ENCODE peak calls at places on chromosomes 4 and X, in five cellular contexts. Q, C, F, R and K are unnamed samples.

GRCh38 chr4:123114915-123115756 is 192.7 kb upstream of the NUDT6 start:
- DNase-seq in F (no peak), R (no peak), Q (no peak), C (no peak), K (no peak)

GRCh38 chrX:44898411-44899221 is 25.6 kb downstream of the KDM6A start:
- DNase-seq in C (no peak), Q (peak), R (no peak), F (peak), K (no peak)

GRCh38 chr4:147371661-147372060 is 109.2 kb upstream of the EDNRA start:
- DNase-seq in R (no peak), F (peak), C (peak), Q (peak), K (no peak)

GRCh38 chr4:22762548-22762947 is 69.8 kb downstream of the GBA3 start:
- DNase-seq in C (no peak), Q (no peak), R (no peak), F (no peak), K (no peak)

GRCh38 chrX:69229436-69229835 is 64.2 kb upstream of the PJA1 start:
- DNase-seq in R (peak), F (peak), Q (peak), C (peak), K (peak)

GRCh38 chr4:52250124-52250523 is 199.0 kb downstream of the SPATA18 start:
- DNase-seq in C (peak), Q (no peak), R (no peak), F (peak), K (no peak)

GRCh38 chr4:172042714-172043114 is 229.5 kb downstream of the GALNTL6 start:
- DNase-seq in R (no peak), C (no peak), Q (peak), F (no peak), K (no peak)

GRCh38 chr4:43331226-43332078 is 438.9 kb downstream of the GRXCR1 start:
- DNase-seq in F (peak), R (no peak), C (peak), Q (peak), K (no peak)

GRCh38 chrX:9153299-9153698 is 119.4 kb upstream of the FAM9B start:
- DNase-seq in C (peak), F (peak), Q (peak), R (no peak), K (no peak)

GRCh38 chrX:23884427-23885024 is 23.2 kb downstream of the APOO start:
- DNase-seq in R (no peak), Q (peak), C (no peak), F (no peak), K (no peak)

GRCh38 chr4:165721815-165722214 is 151.2 kb upstream of the TLL1 start:
- DNase-seq in C (no peak), Q (no peak), F (no peak), R (no peak), K (no peak)

GRCh38 chr4:141427726-141428296 is 207.1 kb downstream of the ZNF330 start:
- DNase-seq in R (no peak), F (no peak), Q (peak), C (no peak), K (no peak)

GRCh38 chr4:177047070-177047850 is 254.5 kb upstream of the VEGFC start:
- DNase-seq in R (peak), Q (peak), F (peak), C (peak), K (no peak)

GRCh38 chr4:180828455-180829018 is 1414.7 kb upstream of the TENM3 start:
- DNase-seq in C (peak), R (peak), F (peak), Q (peak), K (peak)

GRCh38 chr4:61556277-61556676 is 356.2 kb downstream of the ADGRL3 start:
- DNase-seq in R (no peak), C (peak), F (no peak), Q (no peak), K (no peak)

GRCh38 chr4:167014944-167015343 is 219.3 kb downstream of the SPOCK3 start:
- DNase-seq in F (no peak), Q (no peak), R (no peak), C (no peak), K (no peak)

GRCh38 chr4:167021545-167022155 is 212.6 kb downstream of the SPOCK3 start:
- DNase-seq in F (peak), Q (peak), C (peak), R (peak), K (no peak)

GRCh38 chr4:167025651-167026050 is 208.6 kb downstream of the SPOCK3 start:
- DNase-seq in R (no peak), C (no peak), Q (peak), F (no peak), K (no peak)

GRCh38 chr4:167023359-167023925 is 210.9 kb downstream of the SPOCK3 start:
- DNase-seq in F (peak), R (no peak), C (no peak), Q (peak), K (no peak)

DNA sequence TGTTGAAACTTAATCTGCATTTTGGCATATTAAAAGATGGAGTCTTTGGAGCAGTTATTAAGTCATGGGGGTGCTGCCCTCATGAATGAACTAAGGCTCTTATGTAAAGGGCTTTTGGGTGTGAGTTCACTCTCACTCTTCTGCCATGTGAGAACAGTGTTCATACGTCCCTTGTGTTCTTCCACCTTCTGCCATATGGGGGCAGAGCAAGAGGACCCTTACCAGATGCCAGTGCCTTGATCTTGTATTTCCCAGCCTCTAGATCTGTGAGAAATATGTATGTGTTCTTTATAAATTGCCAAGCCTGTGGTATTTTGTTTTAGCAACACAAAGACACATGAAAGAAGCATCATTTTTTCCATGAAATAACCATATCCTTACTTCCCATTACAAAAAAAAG is 213.9 kb downstream of the SPOCK3 start:
- DNase-seq in Q (no peak), C (peak), R (no peak), F (peak), K (no peak)
- TF ChIP-seq CTCF in Q (peak), C (peak), R (no peak), F (peak), K (no peak)

DNA sequence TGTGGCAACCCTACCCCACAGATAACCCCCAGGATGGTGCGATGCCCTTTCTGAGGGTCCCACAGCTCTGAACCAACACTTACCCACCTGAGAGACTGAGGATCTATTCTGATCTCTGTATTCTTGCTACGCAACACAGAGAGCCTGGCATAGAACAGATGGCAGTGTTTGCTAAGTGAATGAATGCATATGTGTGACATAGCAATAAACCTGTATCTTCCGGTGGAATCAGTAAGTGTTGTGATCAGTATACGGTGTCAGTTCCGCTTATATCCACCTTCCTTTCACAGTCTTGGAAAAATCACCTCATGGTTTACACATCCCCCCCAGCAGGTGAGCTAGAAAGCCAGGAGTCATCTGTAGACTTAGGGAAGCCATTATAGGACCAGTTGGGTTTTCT is 5.9 kb upstream of the HSD17B10 start:
- DNase-seq in C (no peak), R (no peak), F (no peak), Q (peak), K (no peak)
- H3K4me3 ChIP-seq in C (peak), R (no peak), F (no peak), Q (no peak), K (no peak)

GRCh38 chr4:31059753-31060522 is 339.8 kb downstream of the PCDH7 start:
- DNase-seq in R (peak), F (peak), C (peak), Q (no peak), K (peak)

GRCh38 chr4:31054295-31054694 is 334.1 kb downstream of the PCDH7 start:
- DNase-seq in R (no peak), Q (no peak), F (no peak), C (no peak), K (no peak)

GRCh38 chr4:31053451-31053850 is 333.3 kb downstream of the PCDH7 start:
- DNase-seq in C (no peak), Q (no peak), R (no peak), F (no peak), K (no peak)

GRCh38 chr4:31058656-31059055 is 338.5 kb downstream of the PCDH7 start:
- DNase-seq in Q (no peak), C (no peak), R (no peak), F (no peak), K (no peak)
- TF ChIP-seq CTCF in Q (no peak), C (no peak), R (no peak), F (no peak), K (no peak)

DNA sequence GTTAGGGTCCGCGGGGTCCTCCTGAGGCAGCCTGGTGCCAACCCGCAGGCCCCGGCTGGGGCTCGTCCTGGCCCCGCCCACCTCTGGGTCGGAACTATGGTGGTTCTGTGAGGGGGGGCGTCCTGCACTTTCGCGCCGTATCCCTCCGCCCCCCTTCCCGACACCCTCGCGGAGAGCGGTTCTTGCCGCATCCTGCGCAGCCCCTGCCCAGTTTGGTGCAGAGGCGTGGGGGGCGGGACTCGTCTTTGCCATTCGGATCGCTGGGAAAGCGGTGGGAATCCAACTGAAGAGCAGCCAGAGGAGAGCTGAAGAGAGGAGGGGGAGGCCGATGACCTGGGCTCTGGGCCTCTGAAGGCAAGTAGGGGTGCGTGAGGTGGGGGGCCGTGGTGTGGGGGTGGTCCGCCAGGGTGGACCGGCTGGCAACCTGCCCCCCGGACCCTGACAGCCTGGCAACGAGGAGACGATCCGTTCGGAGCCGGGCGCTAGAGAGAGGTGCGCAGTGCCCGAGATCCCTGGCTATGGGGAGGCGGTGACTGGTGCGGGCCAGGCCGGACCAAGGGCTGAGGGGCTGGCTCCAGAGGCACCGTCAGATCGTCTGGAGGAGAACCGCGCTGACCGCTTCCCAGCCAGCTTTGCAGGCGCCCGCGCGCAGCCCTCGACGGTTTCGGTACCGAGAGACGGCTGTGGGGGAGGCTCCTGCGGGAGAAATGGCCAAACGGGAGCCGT is at the start of gene GPRASP1:
- DNase-seq in F (peak), R (no peak), Q (no peak), C (peak), K (no peak)
- H3K4me3 ChIP-seq in F (peak), R (peak), Q (peak), C (peak), K (peak)

DNA sequence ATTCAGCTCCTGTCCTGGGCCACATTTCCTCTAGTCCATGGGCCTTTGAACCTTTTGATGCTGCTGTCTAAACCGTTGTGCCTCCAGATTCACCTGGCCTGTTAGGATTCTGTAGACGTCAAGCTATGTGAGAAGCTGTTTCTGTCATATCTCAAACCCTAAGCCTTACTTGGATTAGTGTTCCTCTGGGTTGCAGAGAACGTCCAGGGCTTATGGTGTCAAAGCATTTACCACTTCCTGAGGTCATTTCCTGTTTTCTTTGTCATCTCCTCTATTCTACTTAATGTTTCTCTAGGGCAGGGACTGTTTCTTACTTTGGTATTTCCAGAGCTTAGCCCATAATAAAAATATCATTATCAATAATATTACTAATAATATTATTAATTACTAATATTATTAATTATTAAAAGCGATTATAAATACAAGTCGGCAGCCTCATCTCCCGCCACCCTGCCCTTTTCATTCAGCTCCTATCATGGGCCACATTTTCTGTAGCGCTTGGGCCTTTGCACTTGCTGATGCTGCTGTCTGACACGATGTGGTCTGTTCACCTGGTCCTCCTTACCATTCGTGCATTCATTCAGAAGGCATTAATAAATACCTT is 19.1 kb downstream of the PRIMPOL start:
- DNase-seq in C (peak), R (no peak), F (peak), Q (no peak), K (no peak)
- TF ChIP-seq CTCF in C (no peak), R (no peak), F (no peak), Q (no peak), K (no peak)